ENCODE peak calls at places on chromosomes 4 and X, in six cellular contexts. N is NCI-H524 treated with DMSO at 0.1 percent for 48 hours; G is activated naive CD4-positive, alpha-beta T cell; L is omental fat pad; R is activated CD4-positive, CD25-positive, alpha-beta regulatory T cell treated with anti-CD3 and anti-CD28 coated beads, Interleukin-2, amount 50 U/mL, for 72 hours; W is posterior cingulate gyrus. H is an unnamed sample.

GRCh38 chrX:24629701-24630100 is 17.4 kb downstream of the PCYT1B start:
- DNase-seq in N (no peak), G (no peak), L (no peak), R (no peak), W (no peak), H (no peak)

GRCh38 chr4:151418385-151418784 is 9.4 kb downstream of the FHIP1A start:
- DNase-seq in N (no peak), G (no peak), L (no peak), R (no peak), W (no peak), H (no peak)

GRCh38 chrX:78330540-78330939 is 3.1 kb upstream of the CYSLTR1 start:
- DNase-seq in N (no peak), G (no peak), L (no peak), R (no peak), W (no peak), H (no peak)

GRCh38 chr4:185879666-185880312 is 67.8 kb upstream of the SORBS2 start:
- DNase-seq in N (no peak), G (no peak), L (no peak), R (no peak), W (no peak), H (no peak)

GRCh38 chr4:26218677-26219181 is 102.1 kb upstream of the RBPJ start:
- DNase-seq in N (no peak), G (no peak), L (no peak), R (no peak), W (no peak), H (no peak)

GRCh38 chr4:56181140-56181950 is 205.9 kb downstream of the AASDH start:
- DNase-seq in N (no peak), G (no peak), L (no peak), R (no peak), W (no peak), H (no peak)

GRCh38 chrX:120727503-120727902 is 97.6 kb upstream of the C1GALT1C1 start:
- DNase-seq in N (no peak), G (no peak), L (no peak), R (no peak), W (no peak), H (no peak)

GRCh38 chr4:86453044-86453501 is 93.2 kb upstream of the MAPK10 start:
- DNase-seq in N (no peak), G (no peak), L (no peak), R (no peak), W (no peak), H (no peak)

GRCh38 chr4:101597204-101597603 is 193.3 kb upstream of the BANK1 start:
- DNase-seq in N (no peak), G (no peak), L (no peak), R (no peak), W (no peak), H (no peak)

GRCh38 chr4:137663376-137664054 is 131.2 kb upstream of the PCDH18 start:
- DNase-seq in N (no peak), G (no peak), L (no peak), R (no peak), W (no peak), H (no peak)

GRCh38 chr4:13112030-13112429 is 372.1 kb downstream of the RAB28 start:
- DNase-seq in N (no peak), G (no peak), L (no peak), R (no peak), W (no peak), H (no peak)

GRCh38 chr4:173647902-173648301 is 117.9 kb upstream of the HAND2 start:
- DNase-seq in N (no peak), G (no peak), L (no peak), R (no peak), W (no peak), H (no peak)

GRCh38 chr4:127708985-127709384 is 21.2 kb upstream of the SLC25A31 start:
- DNase-seq in N (no peak), G (no peak), L (no peak), R (no peak), W (no peak), H (peak; percentile 1)

GRCh38 chr4:62560858-62561257 is 1360.7 kb downstream of the ADGRL3 start:
- DNase-seq in N (no peak), G (no peak), L (no peak), R (no peak), W (no peak), H (no peak)

GRCh38 chr4:4457803-4458550 is 71.1 kb downstream of the NSG1 start:
- DNase-seq in N (no peak), G (no peak), L (no peak), R (no peak), W (no peak), H (no peak)

GRCh38 chr4:10226756-10227155 is 110.2 kb upstream of the WDR1 start:
- DNase-seq in N (no peak), G (no peak), L (no peak), R (no peak), W (no peak), H (no peak)

GRCh38 chr4:142840516-142841123 is 5.5 kb downstream of the INPP4B start:
- DNase-seq in N (no peak), G (no peak), L (no peak), R (no peak), W (no peak), H (no peak)

GRCh38 chr4:109996531-109996930 is 83.8 kb downstream of the EGF start:
- DNase-seq in N (no peak), G (no peak), L (no peak), R (no peak), W (no peak), H (no peak)